ENCODE peak calls at places on chromosomes 16 and 17, in ten cellular contexts. W is GDM1; V is stromal cell of bone marrow; K is activated T-helper 1 cell treated with anti-CD3 and anti-CD28 coated beads, Interleukin-12 subunit alpha, Interleukin-12 subunit beta, Interleukin-2, Interleukin-4 antibody, amounts not matched to agents 30 ng/mL and 10 ng/mL and 1 ng/mL, durations not matched to agents 14 hours and 24 hours and 36 hours; M is cardiac muscle cell; D is hypothalamus; I is NCI-H1105 treated with DMSO at 0.1 percent for 48 hours; H is iPS-NIHi11; P is skeletal muscle cell; Z is fibroblast of the aortic adventitia. X is an unnamed sample.

GRCh38 chr17:64003526-64004121 is 5.5 kb downstream of the PRR29 start:
- DNase-seq in H (no peak), P (no peak), M (no peak), D (no peak), I (no peak), V (no peak), K (no peak), W (no peak), Z (no peak), X (peak; percentile 55)

GRCh38 chr17:27747462-27748359 is 52.6 kb downstream of the NOS2 start:
- DNase-seq in K (no peak), I (no peak), D (no peak), W (no peak), H (peak; percentile 80), Z (no peak), V (no peak), M (no peak), P (no peak), X (peak; percentile 21)

GRCh38 chr16:84026601-84027000 is 16.0 kb downstream of the SLC38A8 start:
- DNase-seq in H (no peak), K (no peak), D (no peak), V (no peak), I (no peak), Z (no peak), M (no peak), W (no peak), P (no peak), X (no peak)

GRCh38 chr16:63702981-63703590 is 1418.8 kb downstream of the CDH11 start:
- DNase-seq in M (no peak), D (no peak), Z (no peak), K (no peak), I (no peak), V (no peak), H (peak; percentile 30), P (no peak), W (no peak), X (no peak)

GRCh38 chr17:12599185-12599920 is 66.3 kb upstream of the MYOCD start:
- DNase-seq in H (no peak), W (no peak), I (no peak), P (no peak), D (no peak), M (no peak), Z (no peak), K (no peak), V (no peak), X (no peak)

GRCh38 chr16:49640606-49641005 is 215.3 kb downstream of the ZNF423 start:
- DNase-seq in V (no peak), H (no peak), Z (no peak), K (no peak), P (no peak), I (no peak), D (no peak), W (no peak), M (no peak), X (no peak)

GRCh38 chr16:57539072-57539796 is 2.9 kb upstream of the CCDC102A start:
- DNase-seq in D (no peak), W (no peak), Z (no peak), H (no peak), P (no peak), V (no peak), I (no peak), M (no peak), K (no peak), X (peak; percentile 52)

GRCh38 chr16:76265434-76266045 is 11.7 kb upstream of the CNTNAP4 start:
- DNase-seq in K (no peak), P (no peak), Z (peak; percentile 25), I (peak; percentile 45), H (peak; percentile 67), V (no peak), M (peak; percentile 46), D (no peak), W (no peak), X (no peak)

GRCh38 chr17:40198576-40198975 is 20.5 kb upstream of the WIPF2 start:
- DNase-seq in W (no peak), Z (no peak), P (no peak), V (no peak), K (no peak), D (no peak), M (no peak), I (no peak), H (no peak), X (no peak)

GRCh38 chr17:15422392-15422957 is 44.9 kb downstream of the CDRT4 start:
- DNase-seq in K (no peak), D (no peak), Z (no peak), W (no peak), H (no peak), M (no peak), V (no peak), I (no peak), P (no peak), X (no peak)

GRCh38 chr17:26773189-26774188 is 520.4 kb upstream of the WSB1 start:
- DNase-seq in W (no peak), P (no peak), H (no peak), Z (no peak), K (no peak), M (no peak), V (no peak), I (no peak), D (no peak), X (no peak)

GRCh38 chr16:29994613-29995329 is 646 bp downstream of the HIRIP3 start:
- DNase-seq in W (no peak), M (peak; percentile 53), I (no peak), V (peak; percentile 14), P (peak; percentile 27), Z (peak; percentile 37), K (peak; percentile 70), H (peak; percentile 94), D (peak; percentile 32), X (no peak)

GRCh38 chr16:19639986-19640421 is 78.0 kb downstream of the KNOP1 start:
- DNase-seq in W (no peak), H (no peak), Z (no peak), I (no peak), K (no peak), D (no peak), P (no peak), M (peak; percentile 13), V (no peak), X (no peak)

GRCh38 chr16:30786115-30786935 is 680 bp downstream of the ZNF629 start:
- DNase-seq in W (no peak), I (no peak), P (no peak), H (peak; percentile 87), D (no peak), V (peak; percentile 28), K (no peak), Z (peak; percentile 52), M (peak; percentile 71), X (no peak)

GRCh38 chr17:36881323-36881722 is 56.0 kb upstream of the LHX1 start:
- DNase-seq in H (no peak), M (no peak), P (no peak), V (no peak), I (no peak), K (no peak), D (no peak), W (no peak), Z (no peak), X (no peak)

GRCh38 chr16:85650864-85651811 is 37.6 kb downstream of the GINS2 start:
- DNase-seq in M (peak; percentile 11), I (no peak), P (no peak), H (no peak), V (no peak), D (peak; percentile 35), Z (no peak), K (no peak), W (no peak), X (no peak)

GRCh38 chr17:42067371-42068180 is 17.2 kb upstream of the C17orf113 start:
- DNase-seq in D (peak; percentile 17), W (no peak), P (no peak), M (peak; percentile 56), I (peak; percentile 19), V (peak; percentile 6), K (peak; percentile 53), Z (peak; percentile 44), H (peak; percentile 82), X (peak; percentile 89)

GRCh38 chr16:57373117-57373947 is 1.0 kb downstream of the CX3CL1 start:
- DNase-seq in P (no peak), D (no peak), V (no peak), W (no peak), M (no peak), I (no peak), Z (no peak), K (no peak), H (no peak), X (no peak)

GRCh38 chr17:76383645-76384221 is 676 bp upstream of the SPHK1 start:
- DNase-seq in D (no peak), P (no peak), I (no peak), W (peak; percentile 28), M (peak; percentile 65), H (peak; percentile 78), Z (peak; percentile 58), K (peak; percentile 54), V (no peak), X (peak; percentile 89)

GRCh38 chr17:13601317-13601775 is 383 bp downstream of the HS3ST3A1 start:
- DNase-seq in K (no peak), M (no peak), Z (no peak), W (no peak), V (no peak), D (no peak), P (no peak), H (peak; percentile 28), I (peak; percentile 31), X (no peak)

GRCh38 chr17:48505788-48506187 is 25.0 kb downstream of the HOXB1 start:
- DNase-seq in D (no peak), K (peak; percentile 70), V (peak; percentile 77), M (peak; percentile 80), P (peak; percentile 52), Z (peak; percentile 78), H (no peak), W (peak; percentile 34), I (peak; percentile 48), X (no peak)

GRCh38 chr17:83099570-83100181 is 20.3 kb downstream of the METRNL start:
- DNase-seq in P (no peak), M (peak; percentile 42), I (peak; percentile 11), H (no peak), K (no peak), W (no peak), Z (peak; percentile 62), D (no peak), V (no peak), X (no peak)

GRCh38 chr17:9427460-9428315 is 147.9 kb downstream of the STX8 start:
- DNase-seq in K (no peak), P (no peak), W (no peak), V (no peak), I (no peak), M (no peak), Z (no peak), D (no peak), H (no peak), X (no peak)